ENCODE peak calls at places on chromosomes 2 and 18, in four cellular contexts. S is K562, D is GM12878, O is HepG2. F is an unnamed sample.

GRCh38 chr2:43758738-43759137 is 15.1 kb upstream of the DYNC2LI1 start:
- DNase-seq in S (no peak), D (no peak), O (no peak), F (no peak)

GRCh38 chr2:113276906-113277425 is 1.8 kb downstream of the PAX8 start:
- DNase-seq in S (no peak), D (no peak), O (no peak), F (no peak)

GRCh38 chr2:155308367-155309009 is 610.0 kb downstream of the KCNJ3 start:
- DNase-seq in S (no peak), D (no peak), O (peak), F (no peak)

GRCh38 chr2:210477496-210477895 is 937 bp upstream of the LANCL1 start:
- DNase-seq in S (peak), D (no peak), O (peak), F (peak)

GRCh38 chr2:229467783-229468182 is 196.7 kb upstream of the PID1 start:
- DNase-seq in S (no peak), D (no peak), O (no peak), F (no peak)

GRCh38 chr2:75844651-75845050 is 133.9 kb upstream of the GCFC2 start:
- DNase-seq in S (no peak), D (peak), O (no peak), F (no peak)

GRCh38 chr2:61770746-61771145 is 83.1 kb downstream of the FAM161A start:
- DNase-seq in S (no peak), D (no peak), O (no peak), F (no peak)

GRCh38 chr2:213129311-213129710 is 22.1 kb downstream of the IKZF2 start:
- DNase-seq in S (no peak), D (no peak), O (no peak), F (no peak)

GRCh38 chr2:142617461-142617860 is 260.0 kb upstream of the KYNU start:
- DNase-seq in S (no peak), D (no peak), O (no peak), F (no peak)

GRCh38 chr2:27703638-27704341 is 40.1 kb downstream of the SLC4A1AP start:
- DNase-seq in S (peak), D (peak), O (peak), F (peak)

GRCh38 chr2:129748653-129749052 is 230.8 kb upstream of the RAB6C start:
- DNase-seq in S (no peak), D (no peak), O (peak), F (no peak)

GRCh38 chr18:74221081-74221480 is 70.7 kb downstream of the CYB5A start:
- DNase-seq in S (no peak), D (no peak), O (no peak), F (no peak)

DNA sequence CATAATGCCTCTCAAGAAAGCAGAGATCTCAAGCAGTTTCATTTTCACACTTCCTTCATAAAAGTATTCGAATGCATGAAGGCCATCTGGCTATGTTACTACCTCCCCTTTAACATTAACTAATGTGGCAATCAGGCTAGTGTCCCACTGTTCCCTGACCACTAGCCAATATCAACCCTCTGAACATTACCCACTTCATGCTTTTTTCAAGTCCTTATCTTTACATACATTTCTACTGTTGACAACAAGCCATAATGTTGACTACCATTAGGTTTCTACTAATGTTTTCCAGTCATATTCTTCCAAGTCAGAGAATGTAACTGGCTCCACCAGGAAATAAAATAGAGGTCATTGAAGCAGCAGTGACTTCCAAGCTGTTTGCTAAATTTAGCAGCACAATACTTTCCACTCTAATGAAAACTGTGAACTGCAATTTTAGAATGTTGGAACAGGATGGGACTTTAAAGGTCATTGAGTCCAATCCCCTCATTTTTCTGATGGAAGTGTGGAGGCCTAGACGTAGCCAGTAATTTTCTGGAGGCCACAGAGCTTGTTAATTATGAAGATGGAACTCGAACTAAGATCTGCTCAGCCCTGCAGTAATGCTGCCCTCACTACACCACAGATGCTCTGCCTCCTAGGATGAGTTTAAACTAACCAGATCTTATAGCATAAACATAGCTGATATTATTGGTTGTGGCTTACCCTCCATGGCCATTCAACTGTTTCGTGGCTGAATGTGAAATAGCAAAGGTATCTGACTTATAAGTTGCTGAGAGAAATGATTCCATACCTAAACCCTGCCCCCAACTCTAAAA is 630 bp upstream of the PPP1R1C start:
- DNase-seq in S (no peak), D (no peak), O (no peak), F (no peak)
- TF ChIP-seq YY1 in S (no peak), D (no peak), O (no peak), F (no peak)

GRCh38 chr2:55311444-55311870 is 42.4 kb upstream of the MTIF2 start:
- DNase-seq in S (peak), D (peak), O (no peak), F (no peak)
- TF ChIP-seq NFIC in S (no peak), D (peak), O (no peak), F (no peak)

GRCh38 chr2:120769787-120770120 is 34.1 kb downstream of the GLI2 start:
- DNase-seq in S (no peak), D (no peak), O (no peak), F (no peak)
- TF ChIP-seq YY1 in S (no peak), D (no peak), O (no peak), F (no peak)

GRCh38 chr2:189104926-189105325 is 74.6 kb downstream of the COL5A2 start:
- DNase-seq in S (no peak), D (no peak), O (no peak), F (no peak)
- TF ChIP-seq NFIC in S (no peak), D (no peak), O (no peak), F (no peak)

GRCh38 chr2:85998071-85998991 is 107.4 kb downstream of the POLR1A start:
- DNase-seq in S (peak), D (no peak), O (no peak), F (no peak)
- TF ChIP-seq YY1 in S (no peak), D (no peak), O (no peak), F (no peak)

GRCh38 chr2:47346107-47346506 is 56.8 kb upstream of the MSH2 start:
- DNase-seq in S (no peak), D (no peak), O (no peak), F (no peak)

GRCh38 chr2:47345584-47345913 is 57.4 kb upstream of the MSH2 start:
- DNase-seq in S (no peak), D (no peak), O (peak), F (peak)

GRCh38 chr2:47339745-47340541 is 63.0 kb upstream of the MSH2 start:
- DNase-seq in S (no peak), D (no peak), O (peak), F (no peak)

GRCh38 chr2:47346669-47347068 is 56.3 kb upstream of the MSH2 start:
- DNase-seq in S (no peak), D (no peak), O (no peak), F (no peak)

DNA sequence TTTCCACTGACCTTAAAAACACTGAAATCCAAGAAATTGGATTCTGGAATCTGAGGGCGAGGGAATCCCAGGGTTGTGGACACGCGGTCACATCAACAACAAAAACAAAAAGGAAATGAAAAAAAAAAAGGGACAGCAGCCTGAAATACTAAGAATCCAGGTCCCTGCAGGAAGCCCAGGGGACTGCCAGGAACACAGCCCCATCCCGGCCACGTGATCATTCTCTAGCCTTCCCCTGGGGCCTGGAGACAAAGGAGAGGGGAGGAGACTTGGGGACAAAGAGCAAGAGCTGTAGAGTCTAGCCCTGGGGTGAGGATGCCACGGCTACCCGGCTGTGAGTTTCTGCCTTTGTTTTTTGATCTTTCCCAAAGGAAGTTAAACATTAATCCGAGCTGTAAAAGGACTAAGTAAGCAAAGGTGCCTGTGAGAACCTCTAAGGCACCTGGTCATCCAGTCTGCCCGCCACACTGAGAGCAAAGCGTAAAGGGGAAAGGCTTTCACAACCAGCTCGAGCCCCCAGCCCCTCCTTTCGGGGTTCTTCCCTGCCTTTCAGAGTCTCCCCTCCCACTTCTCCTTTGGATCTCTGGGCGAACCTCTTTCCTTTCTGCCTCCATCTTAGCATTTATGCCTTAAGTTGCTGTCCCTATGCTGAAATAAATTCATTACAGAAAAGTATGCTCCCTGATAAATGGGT is 57.9 kb upstream of the MSH2 start:
- DNase-seq in S (peak), D (no peak), O (peak), F (peak)
- TF ChIP-seq NFIC in S (no peak), D (no peak), O (peak), F (peak)